ENCODE peak calls at places on chromosomes 5 and 9, in ten cellular contexts. W is body of pancreas, I is SK-N-SH, D is colonic mucosa, A is heart right ventricle, G is A549, L is GM12878, O is lower leg skin, Z is cardiac muscle cell, Y is Panc1. B is an unnamed sample.

GRCh38 chr9:9078301-9078700 is 1278.7 kb upstream of the DMAC1 start:
- DNase-seq in W (no peak), I (no peak), D (no peak), A (no peak), G (no peak), L (no peak), O (no peak), Z (no peak), Y (no peak), B (no peak)

GRCh38 chr5:154058055-154059038 is 19.6 kb downstream of the MFAP3 start:
- DNase-seq in W (peak), I (no peak), D (no peak), A (no peak), G (no peak), L (peak), O (no peak), Z (peak), Y (no peak), B (no peak)

GRCh38 chr9:105284463-105284862 is 40.0 kb downstream of the SLC44A1 start:
- DNase-seq in W (no peak), I (no peak), D (no peak), A (no peak), G (no peak), L (no peak), O (no peak), Z (no peak), Y (no peak), B (no peak)

GRCh38 chr5:172167893-172168292 is 20.1 kb downstream of the STK10 start:
- DNase-seq in W (no peak), I (no peak), D (no peak), A (peak), G (no peak), L (no peak), O (no peak), Z (no peak), Y (no peak), B (no peak)

GRCh38 chr5:36158144-36158543 is 6.2 kb downstream of the SKP2 start:
- DNase-seq in W (no peak), I (peak), D (no peak), A (no peak), G (no peak), L (no peak), O (no peak), Z (no peak), Y (no peak), B (no peak)

GRCh38 chr5:153807796-153808195 is 230.9 kb downstream of the FAM114A2 start:
- DNase-seq in W (no peak), I (no peak), D (no peak), A (no peak), G (no peak), L (no peak), O (no peak), Z (no peak), Y (no peak), B (no peak)

GRCh38 chr5:168663276-168664004 is 84.3 kb upstream of the PANK3 start:
- DNase-seq in W (no peak), I (no peak), D (no peak), A (no peak), G (no peak), L (no peak), O (peak), Z (no peak), Y (no peak), B (no peak)

GRCh38 chr5:149711338-149711737 is 18.8 kb upstream of the PPARGC1B start:
- DNase-seq in W (no peak), I (no peak), D (no peak), A (peak), G (no peak), L (no peak), O (peak), Z (no peak), Y (no peak), B (no peak)

GRCh38 chr9:96140401-96141180 is 161.4 kb downstream of the HSD17B3 start:
- DNase-seq in W (no peak), I (no peak), D (peak), A (no peak), G (no peak), L (no peak), O (peak), Z (no peak), Y (no peak), B (no peak)

GRCh38 chr5:100479079-100479688 is 56.0 kb upstream of the FAM174A start:
- DNase-seq in W (peak), I (peak), D (no peak), A (no peak), G (no peak), L (peak), O (no peak), Z (peak), Y (peak), B (no peak)

GRCh38 chr9:106307670-106308069 is 555.3 kb upstream of the ZNF462 start:
- DNase-seq in W (no peak), I (no peak), D (no peak), A (no peak), G (no peak), L (no peak), O (no peak), Z (peak), Y (no peak), B (no peak)

GRCh38 chr5:27494845-27495244 is 456.5 kb upstream of the CDH9 start:
- DNase-seq in W (no peak), I (no peak), D (no peak), A (no peak), G (no peak), L (no peak), O (no peak), Z (no peak), Y (peak), B (no peak)

GRCh38 chr9:133693116-133693515 is 45.0 kb downstream of the SARDH start:
- DNase-seq in W (no peak), I (no peak), D (no peak), A (no peak), G (no peak), L (no peak), O (no peak), Z (no peak), Y (no peak), B (no peak)

GRCh38 chr9:136572003-136572595 is 26.3 kb upstream of the NOTCH1 start:
- DNase-seq in W (peak), I (no peak), D (no peak), A (peak), G (peak), L (no peak), O (no peak), Z (peak), Y (no peak), B (no peak)
- H3K4me3 ChIP-seq in W (no peak), I (no peak), D (no peak), A (no peak), G (no peak), L (no peak), O (no peak), Z (no peak), Y (no peak), B (no peak)

GRCh38 chr5:142013734-142014495 is 1.1 kb upstream of the GNPDA1 start:
- DNase-seq in W (peak), I (no peak), D (peak), A (peak), G (no peak), L (no peak), O (peak), Z (peak), Y (no peak), B (no peak)
- TF ChIP-seq CTCF in W (no peak), I (no peak), D (no peak), A (no peak), G (no peak), L (no peak), O (no peak), Z (no peak), Y (peak), B (no peak)

GRCh38 chr5:140174014-140174413 is 974 bp upstream of the CYSTM1 start:
- DNase-seq in W (no peak), I (no peak), D (no peak), A (no peak), G (no peak), L (no peak), O (no peak), Z (no peak), Y (no peak), B (no peak)
- H3K4me3 ChIP-seq in W (no peak), I (no peak), D (no peak), A (no peak), G (no peak), L (no peak), O (no peak), Z (peak), Y (no peak), B (no peak)

GRCh38 chr5:124825983-124826337 is 79.5 kb upstream of the ZNF608 start:
- DNase-seq in W (no peak), I (no peak), D (no peak), A (no peak), G (no peak), L (no peak), O (no peak), Z (no peak), Y (no peak), B (no peak)
- TF ChIP-seq CTCF in W (no peak), I (no peak), D (no peak), A (no peak), G (no peak), L (no peak), O (no peak), Z (no peak), Y (no peak), B (no peak)

DNA sequence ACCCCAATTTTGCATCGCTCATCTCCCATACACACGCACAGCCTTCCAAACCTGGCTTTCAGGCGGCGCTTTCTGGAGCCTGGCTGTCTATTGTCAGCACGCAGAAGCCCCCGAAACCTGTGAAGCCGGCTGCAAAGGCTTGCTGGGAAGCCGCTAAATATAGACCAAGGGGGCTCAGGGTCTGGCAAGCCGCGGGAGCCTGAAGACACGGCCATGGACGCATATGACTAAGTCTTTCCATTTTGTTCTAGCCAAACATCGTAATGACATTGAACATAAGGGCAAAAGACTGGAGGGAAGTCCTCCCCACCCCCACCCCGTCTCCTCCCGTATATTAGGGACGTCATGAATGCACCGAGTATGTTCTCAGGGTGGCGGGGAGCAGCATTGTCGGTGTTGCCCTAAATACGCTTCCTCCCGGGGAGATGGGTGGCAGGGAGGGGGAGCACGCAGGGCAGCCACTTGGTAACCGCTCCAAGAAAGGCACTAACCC is 1.1 kb downstream of the CTNND2 start:
- DNase-seq in W (peak), I (no peak), D (no peak), A (no peak), G (no peak), L (no peak), O (no peak), Z (no peak), Y (no peak), B (no peak)
- H3K4me3 ChIP-seq in W (peak), I (no peak), D (no peak), A (peak), G (peak), L (no peak), O (no peak), Z (peak), Y (no peak), B (no peak)

GRCh38 chr5:163350083-163350482 is 87.3 kb upstream of the CCNG1 start:
- DNase-seq in W (no peak), I (peak), D (no peak), A (no peak), G (peak), L (no peak), O (no peak), Z (peak), Y (no peak), B (no peak)
- TF ChIP-seq CTCF in W (no peak), I (peak), D (no peak), A (no peak), G (no peak), L (no peak), O (no peak), Z (peak), Y (no peak), B (no peak)